ENCODE peak calls at places on chromosome 18, in ten cellular contexts. One of them, this sample, is unnamed.

GRCh38 chr18:69580107-69580506 is 179.4 kb downstream of the DOK6 start:
- DNase-seq in cardiac muscle cell: no peak
- DNase-seq in neural crest cell: no peak
- DNase-seq in fibroblast of mammary gland: no peak
- DNase-seq in brain microvascular endothelial cell: no peak
- DNase-seq in astrocyte of the spinal cord: no peak
- DNase-seq in GM12864: peak
- DNase-seq in uterus: no peak
- DNase-seq in WTC11: no peak
- DNase-seq in OCI-LY7: no peak
- DNase-seq in this sample: no peak

GRCh38 chr18:45617284-45617683 is 2.0 kb downstream of the SLC14A2 start:
- DNase-seq in cardiac muscle cell: no peak
- DNase-seq in neural crest cell: no peak
- DNase-seq in fibroblast of mammary gland: peak
- DNase-seq in brain microvascular endothelial cell: peak
- DNase-seq in astrocyte of the spinal cord: peak
- DNase-seq in GM12864: no peak
- DNase-seq in uterus: peak
- DNase-seq in WTC11: no peak
- DNase-seq in OCI-LY7: no peak
- DNase-seq in this sample: no peak

GRCh38 chr18:22703883-22704626 is 229.1 kb upstream of the RBBP8 start:
- DNase-seq in cardiac muscle cell: peak
- DNase-seq in neural crest cell: peak
- DNase-seq in fibroblast of mammary gland: peak
- DNase-seq in brain microvascular endothelial cell: peak
- DNase-seq in astrocyte of the spinal cord: peak
- DNase-seq in GM12864: no peak
- DNase-seq in uterus: no peak
- DNase-seq in WTC11: no peak
- DNase-seq in OCI-LY7: peak
- DNase-seq in this sample: peak

GRCh38 chr18:76686737-76687231 is 135.6 kb upstream of the ZNF236 start:
- DNase-seq in cardiac muscle cell: peak
- DNase-seq in neural crest cell: peak
- DNase-seq in fibroblast of mammary gland: peak
- DNase-seq in brain microvascular endothelial cell: peak
- DNase-seq in astrocyte of the spinal cord: peak
- DNase-seq in GM12864: no peak
- DNase-seq in uterus: peak
- DNase-seq in WTC11: peak
- DNase-seq in OCI-LY7: peak
- DNase-seq in this sample: peak

GRCh38 chr18:49025767-49026500 is 75.2 kb upstream of the SMAD7 start:
- DNase-seq in cardiac muscle cell: no peak
- DNase-seq in neural crest cell: no peak
- DNase-seq in fibroblast of mammary gland: no peak
- DNase-seq in brain microvascular endothelial cell: no peak
- DNase-seq in astrocyte of the spinal cord: no peak
- DNase-seq in GM12864: no peak
- DNase-seq in uterus: no peak
- DNase-seq in WTC11: no peak
- DNase-seq in OCI-LY7: no peak
- DNase-seq in this sample: no peak

GRCh38 chr18:62925031-62925688 is 209.8 kb downstream of the PHLPP1 start:
- DNase-seq in cardiac muscle cell: no peak
- DNase-seq in neural crest cell: no peak
- DNase-seq in fibroblast of mammary gland: peak
- DNase-seq in brain microvascular endothelial cell: no peak
- DNase-seq in astrocyte of the spinal cord: peak
- DNase-seq in GM12864: no peak
- DNase-seq in uterus: no peak
- DNase-seq in WTC11: no peak
- DNase-seq in OCI-LY7: no peak
- DNase-seq in this sample: no peak

GRCh38 chr18:10518595-10519273 is 7.1 kb upstream of the NAPG start:
- DNase-seq in cardiac muscle cell: peak
- DNase-seq in neural crest cell: peak
- DNase-seq in fibroblast of mammary gland: peak
- DNase-seq in brain microvascular endothelial cell: peak
- DNase-seq in astrocyte of the spinal cord: peak
- DNase-seq in GM12864: no peak
- DNase-seq in uterus: peak
- DNase-seq in WTC11: no peak
- DNase-seq in OCI-LY7: no peak
- DNase-seq in this sample: peak

GRCh38 chr18:48869591-48869990 is 81.2 kb downstream of the SMAD7 start:
- DNase-seq in cardiac muscle cell: no peak
- DNase-seq in neural crest cell: no peak
- DNase-seq in fibroblast of mammary gland: no peak
- DNase-seq in brain microvascular endothelial cell: no peak
- DNase-seq in astrocyte of the spinal cord: no peak
- DNase-seq in GM12864: no peak
- DNase-seq in uterus: no peak
- DNase-seq in WTC11: no peak
- DNase-seq in OCI-LY7: no peak
- DNase-seq in this sample: no peak

GRCh38 chr18:9631814-9632496 is 17.6 kb upstream of the PPP4R1 start:
- DNase-seq in cardiac muscle cell: no peak
- DNase-seq in neural crest cell: no peak
- DNase-seq in fibroblast of mammary gland: peak
- DNase-seq in brain microvascular endothelial cell: peak
- DNase-seq in astrocyte of the spinal cord: peak
- DNase-seq in GM12864: no peak
- DNase-seq in uterus: no peak
- DNase-seq in WTC11: no peak
- DNase-seq in OCI-LY7: no peak
- DNase-seq in this sample: no peak

GRCh38 chr18:48902856-48903601 is 47.7 kb downstream of the SMAD7 start:
- DNase-seq in cardiac muscle cell: no peak
- DNase-seq in neural crest cell: no peak
- DNase-seq in fibroblast of mammary gland: peak
- DNase-seq in brain microvascular endothelial cell: peak
- DNase-seq in astrocyte of the spinal cord: peak
- DNase-seq in GM12864: no peak
- DNase-seq in uterus: peak
- DNase-seq in WTC11: no peak
- DNase-seq in OCI-LY7: no peak
- DNase-seq in this sample: no peak

GRCh38 chr18:57446322-57446721 is 11.1 kb downstream of the ONECUT2 start:
- DNase-seq in cardiac muscle cell: peak
- DNase-seq in neural crest cell: peak
- DNase-seq in fibroblast of mammary gland: peak
- DNase-seq in brain microvascular endothelial cell: no peak
- DNase-seq in astrocyte of the spinal cord: no peak
- DNase-seq in GM12864: no peak
- DNase-seq in uterus: no peak
- DNase-seq in WTC11: peak
- DNase-seq in OCI-LY7: peak
- DNase-seq in this sample: peak

GRCh38 chr18:54679318-54680149 is 88.5 kb downstream of the DYNAP start:
- DNase-seq in cardiac muscle cell: peak
- DNase-seq in neural crest cell: no peak
- DNase-seq in fibroblast of mammary gland: peak
- DNase-seq in brain microvascular endothelial cell: peak
- DNase-seq in astrocyte of the spinal cord: peak
- DNase-seq in GM12864: no peak
- DNase-seq in uterus: no peak
- DNase-seq in WTC11: no peak
- DNase-seq in OCI-LY7: peak
- DNase-seq in this sample: peak

GRCh38 chr18:68494802-68495560 is 219.9 kb downstream of the TMX3 start:
- DNase-seq in cardiac muscle cell: no peak
- DNase-seq in neural crest cell: no peak
- DNase-seq in fibroblast of mammary gland: peak
- DNase-seq in brain microvascular endothelial cell: peak
- DNase-seq in astrocyte of the spinal cord: peak
- DNase-seq in GM12864: no peak
- DNase-seq in uterus: no peak
- DNase-seq in WTC11: no peak
- DNase-seq in OCI-LY7: no peak
- DNase-seq in this sample: no peak

GRCh38 chr18:54169710-54170403 is 54.6 kb downstream of the MBD2 start:
- DNase-seq in cardiac muscle cell: no peak
- DNase-seq in neural crest cell: no peak
- DNase-seq in fibroblast of mammary gland: no peak
- DNase-seq in brain microvascular endothelial cell: no peak
- DNase-seq in astrocyte of the spinal cord: no peak
- DNase-seq in GM12864: no peak
- DNase-seq in uterus: no peak
- DNase-seq in WTC11: no peak
- DNase-seq in OCI-LY7: no peak
- DNase-seq in this sample: no peak

GRCh38 chr18:36831139-36831538 is 2.2 kb downstream of the KIAA1328 start:
- DNase-seq in cardiac muscle cell: no peak
- DNase-seq in neural crest cell: no peak
- DNase-seq in fibroblast of mammary gland: peak
- DNase-seq in brain microvascular endothelial cell: peak
- DNase-seq in astrocyte of the spinal cord: no peak
- DNase-seq in GM12864: no peak
- DNase-seq in uterus: no peak
- DNase-seq in WTC11: no peak
- DNase-seq in OCI-LY7: no peak
- DNase-seq in this sample: no peak

GRCh38 chr18:36828630-36829361 is at the start of the genes KIAA1328 and TPGS2:
- DNase-seq in cardiac muscle cell: peak
- DNase-seq in neural crest cell: peak
- DNase-seq in fibroblast of mammary gland: peak
- DNase-seq in brain microvascular endothelial cell: peak
- DNase-seq in astrocyte of the spinal cord: peak
- DNase-seq in GM12864: peak
- DNase-seq in uterus: peak
- DNase-seq in WTC11: peak
- DNase-seq in OCI-LY7: peak
- DNase-seq in this sample: peak

GRCh38 chr18:36828157-36828629 is 609 bp downstream of the TPGS2 start:
- DNase-seq in cardiac muscle cell: no peak
- DNase-seq in neural crest cell: peak
- DNase-seq in fibroblast of mammary gland: peak
- DNase-seq in brain microvascular endothelial cell: peak
- DNase-seq in astrocyte of the spinal cord: peak
- DNase-seq in GM12864: no peak
- DNase-seq in uterus: peak
- DNase-seq in WTC11: peak
- DNase-seq in OCI-LY7: peak
- DNase-seq in this sample: no peak

GRCh38 chr18:36830141-36830495 is 1.2 kb downstream of the KIAA1328 start:
- DNase-seq in cardiac muscle cell: no peak
- DNase-seq in neural crest cell: no peak
- DNase-seq in fibroblast of mammary gland: no peak
- DNase-seq in brain microvascular endothelial cell: no peak
- DNase-seq in astrocyte of the spinal cord: no peak
- DNase-seq in GM12864: no peak
- DNase-seq in uterus: no peak
- DNase-seq in WTC11: no peak
- DNase-seq in OCI-LY7: no peak
- DNase-seq in this sample: no peak

GRCh38 chr18:36829362-36830140 is 624 bp downstream of the KIAA1328 start:
- DNase-seq in cardiac muscle cell: peak
- DNase-seq in neural crest cell: peak
- DNase-seq in fibroblast of mammary gland: peak
- DNase-seq in brain microvascular endothelial cell: no peak
- DNase-seq in astrocyte of the spinal cord: peak
- DNase-seq in GM12864: no peak
- DNase-seq in uterus: no peak
- DNase-seq in WTC11: no peak
- DNase-seq in OCI-LY7: no peak
- DNase-seq in this sample: no peak
- TF ChIP-seq CTCF in cardiac muscle cell: no peak
- TF ChIP-seq CTCF in neural crest cell: peak
- TF ChIP-seq CTCF in fibroblast of mammary gland: no peak
- TF ChIP-seq CTCF in brain microvascular endothelial cell: no peak
- TF ChIP-seq CTCF in astrocyte of the spinal cord: no peak
- TF ChIP-seq CTCF in GM12864: no peak
- TF ChIP-seq CTCF in uterus: no peak
- TF ChIP-seq CTCF in WTC11: no peak
- TF ChIP-seq CTCF in OCI-LY7: no peak
- TF ChIP-seq CTCF in this sample: no peak

GRCh38 chr18:52903858-52904257 is 563.9 kb downstream of the DCC start:
- DNase-seq in cardiac muscle cell: peak
- DNase-seq in neural crest cell: peak
- DNase-seq in fibroblast of mammary gland: peak
- DNase-seq in brain microvascular endothelial cell: no peak
- DNase-seq in astrocyte of the spinal cord: peak
- DNase-seq in GM12864: no peak
- DNase-seq in uterus: no peak
- DNase-seq in WTC11: peak
- DNase-seq in OCI-LY7: peak
- DNase-seq in this sample: peak
- TF ChIP-seq CTCF in cardiac muscle cell: peak
- TF ChIP-seq CTCF in neural crest cell: peak
- TF ChIP-seq CTCF in fibroblast of mammary gland: peak
- TF ChIP-seq CTCF in brain microvascular endothelial cell: peak
- TF ChIP-seq CTCF in astrocyte of the spinal cord: peak
- TF ChIP-seq CTCF in GM12864: peak
- TF ChIP-seq CTCF in uterus: no peak
- TF ChIP-seq CTCF in WTC11: peak
- TF ChIP-seq CTCF in OCI-LY7: peak
- TF ChIP-seq CTCF in this sample: peak

DNA sequence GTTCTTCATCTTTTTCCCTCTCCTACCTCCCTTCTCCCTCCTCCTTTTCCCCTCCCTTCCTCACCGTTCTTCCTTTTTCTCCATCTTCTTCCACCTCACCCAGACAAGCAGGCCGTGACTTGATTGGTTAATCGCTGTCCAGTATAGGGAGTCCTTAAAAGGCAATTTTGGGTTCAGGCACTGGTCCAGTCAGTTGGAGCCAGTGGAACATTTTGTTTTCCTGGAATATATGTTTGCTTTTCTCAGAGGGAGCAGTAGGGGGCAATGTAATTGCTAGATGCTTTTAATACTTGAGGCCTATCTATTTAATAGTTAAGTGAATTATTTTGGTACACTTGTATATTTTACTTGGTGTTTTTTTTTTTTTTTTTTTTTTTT is 15.0 kb downstream of the ELAC1 start:
- DNase-seq in cardiac muscle cell: no peak
- DNase-seq in neural crest cell: no peak
- DNase-seq in fibroblast of mammary gland: peak
- DNase-seq in brain microvascular endothelial cell: peak
- DNase-seq in astrocyte of the spinal cord: peak
- DNase-seq in GM12864: no peak
- DNase-seq in uterus: no peak
- DNase-seq in WTC11: no peak
- DNase-seq in OCI-LY7: no peak
- DNase-seq in this sample: no peak
- TF ChIP-seq CTCF in cardiac muscle cell: no peak
- TF ChIP-seq CTCF in neural crest cell: no peak
- TF ChIP-seq CTCF in fibroblast of mammary gland: peak
- TF ChIP-seq CTCF in brain microvascular endothelial cell: no peak
- TF ChIP-seq CTCF in astrocyte of the spinal cord: no peak
- TF ChIP-seq CTCF in GM12864: no peak
- TF ChIP-seq CTCF in uterus: no peak
- TF ChIP-seq CTCF in WTC11: no peak
- TF ChIP-seq CTCF in OCI-LY7: peak
- TF ChIP-seq CTCF in this sample: peak

DNA sequence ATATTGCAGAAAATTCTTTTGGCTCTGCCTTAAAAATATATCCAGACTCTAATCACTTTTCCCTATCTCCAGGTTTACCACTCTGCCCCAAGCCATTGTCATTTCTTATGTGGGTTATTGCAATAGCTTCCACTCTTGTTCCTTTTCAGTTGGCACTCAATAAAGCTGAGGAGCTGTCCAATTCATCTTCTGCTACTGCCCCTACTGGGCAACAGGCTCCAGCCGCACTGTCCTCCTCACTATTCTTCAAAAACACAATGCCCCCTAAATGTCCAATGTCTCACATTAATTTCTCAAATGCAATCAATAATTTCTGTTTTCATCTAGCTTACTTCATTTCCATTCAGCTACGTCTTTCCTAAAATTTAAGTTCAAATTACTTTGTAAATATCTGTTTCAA is 1262.5 kb upstream of the CDH2 start:
- DNase-seq in cardiac muscle cell: peak
- DNase-seq in neural crest cell: no peak
- DNase-seq in fibroblast of mammary gland: no peak
- DNase-seq in brain microvascular endothelial cell: no peak
- DNase-seq in astrocyte of the spinal cord: no peak
- DNase-seq in GM12864: no peak
- DNase-seq in uterus: no peak
- DNase-seq in WTC11: no peak
- DNase-seq in OCI-LY7: no peak
- DNase-seq in this sample: no peak
- TF ChIP-seq CTCF in cardiac muscle cell: peak
- TF ChIP-seq CTCF in neural crest cell: no peak
- TF ChIP-seq CTCF in fibroblast of mammary gland: peak
- TF ChIP-seq CTCF in brain microvascular endothelial cell: peak
- TF ChIP-seq CTCF in astrocyte of the spinal cord: peak
- TF ChIP-seq CTCF in GM12864: no peak
- TF ChIP-seq CTCF in uterus: no peak
- TF ChIP-seq CTCF in WTC11: no peak
- TF ChIP-seq CTCF in OCI-LY7: no peak
- TF ChIP-seq CTCF in this sample: no peak

This sample was measured in GM13977.